ENCODE peak calls at places on chromosomes 2 and 18, in ten cellular contexts. One of them, this sample, is unnamed.

GRCh38 chr18:36809590-36810381 is 19.0 kb downstream of the TPGS2 start:
- DNase-seq in right lobe of liver: no peak
- DNase-seq in ovary: peak
- DNase-seq in testis: peak
- DNase-seq in fibroblast of mammary gland: peak
- DNase-seq in pancreas: peak
- DNase-seq in choroid plexus epithelial cell: peak
- DNase-seq in upper lobe of left lung: no peak
- DNase-seq in bronchial epithelial cell: peak
- DNase-seq in hepatocyte: peak
- DNase-seq in this sample: peak

GRCh38 chr2:19198376-19198775 is 160.0 kb downstream of the OSR1 start:
- DNase-seq in pancreas: no peak
- DNase-seq in upper lobe of left lung: no peak
- DNase-seq in bronchial epithelial cell: no peak
- DNase-seq in hepatocyte: no peak
- DNase-seq in right lobe of liver: no peak
- DNase-seq in choroid plexus epithelial cell: peak
- DNase-seq in testis: peak
- DNase-seq in ovary: no peak
- DNase-seq in fibroblast of mammary gland: peak
- DNase-seq in this sample: no peak

GRCh38 chr2:196592331-196592911 is 47.1 kb upstream of the CCDC150 start:
- DNase-seq in bronchial epithelial cell: no peak
- DNase-seq in ovary: no peak
- DNase-seq in hepatocyte: no peak
- DNase-seq in choroid plexus epithelial cell: peak
- DNase-seq in right lobe of liver: peak
- DNase-seq in fibroblast of mammary gland: peak
- DNase-seq in pancreas: peak
- DNase-seq in upper lobe of left lung: no peak
- DNase-seq in testis: peak
- DNase-seq in this sample: no peak

GRCh38 chr2:240329116-240329665 is 106.3 kb upstream of the GPC1 start:
- DNase-seq in ovary: no peak
- DNase-seq in right lobe of liver: no peak
- DNase-seq in upper lobe of left lung: no peak
- DNase-seq in testis: no peak
- DNase-seq in bronchial epithelial cell: no peak
- DNase-seq in choroid plexus epithelial cell: no peak
- DNase-seq in hepatocyte: no peak
- DNase-seq in fibroblast of mammary gland: no peak
- DNase-seq in pancreas: no peak
- DNase-seq in this sample: no peak

GRCh38 chr2:36433311-36434217 is 78.0 kb downstream of the CRIM1 start:
- DNase-seq in upper lobe of left lung: no peak
- DNase-seq in ovary: peak
- DNase-seq in testis: peak
- DNase-seq in bronchial epithelial cell: peak
- DNase-seq in right lobe of liver: no peak
- DNase-seq in fibroblast of mammary gland: peak
- DNase-seq in hepatocyte: no peak
- DNase-seq in choroid plexus epithelial cell: peak
- DNase-seq in pancreas: no peak
- DNase-seq in this sample: no peak

GRCh38 chr18:58870130-58870529 is 5.5 kb downstream of the ZNF532 start:
- DNase-seq in choroid plexus epithelial cell: peak
- DNase-seq in hepatocyte: no peak
- DNase-seq in pancreas: no peak
- DNase-seq in testis: no peak
- DNase-seq in fibroblast of mammary gland: no peak
- DNase-seq in ovary: no peak
- DNase-seq in bronchial epithelial cell: no peak
- DNase-seq in right lobe of liver: no peak
- DNase-seq in upper lobe of left lung: no peak
- DNase-seq in this sample: no peak

GRCh38 chr2:239555566-239555895 is 154.7 kb upstream of the HDAC4 start:
- DNase-seq in hepatocyte: no peak
- DNase-seq in choroid plexus epithelial cell: no peak
- DNase-seq in fibroblast of mammary gland: peak
- DNase-seq in right lobe of liver: no peak
- DNase-seq in testis: no peak
- DNase-seq in bronchial epithelial cell: no peak
- DNase-seq in upper lobe of left lung: no peak
- DNase-seq in pancreas: no peak
- DNase-seq in ovary: no peak
- DNase-seq in this sample: no peak

GRCh38 chr18:10169064-10169562 is 255.3 kb downstream of the VAPA start:
- DNase-seq in upper lobe of left lung: no peak
- DNase-seq in choroid plexus epithelial cell: peak
- DNase-seq in bronchial epithelial cell: peak
- DNase-seq in ovary: no peak
- DNase-seq in hepatocyte: no peak
- DNase-seq in fibroblast of mammary gland: peak
- DNase-seq in right lobe of liver: no peak
- DNase-seq in pancreas: no peak
- DNase-seq in testis: no peak
- DNase-seq in this sample: no peak

DNA sequence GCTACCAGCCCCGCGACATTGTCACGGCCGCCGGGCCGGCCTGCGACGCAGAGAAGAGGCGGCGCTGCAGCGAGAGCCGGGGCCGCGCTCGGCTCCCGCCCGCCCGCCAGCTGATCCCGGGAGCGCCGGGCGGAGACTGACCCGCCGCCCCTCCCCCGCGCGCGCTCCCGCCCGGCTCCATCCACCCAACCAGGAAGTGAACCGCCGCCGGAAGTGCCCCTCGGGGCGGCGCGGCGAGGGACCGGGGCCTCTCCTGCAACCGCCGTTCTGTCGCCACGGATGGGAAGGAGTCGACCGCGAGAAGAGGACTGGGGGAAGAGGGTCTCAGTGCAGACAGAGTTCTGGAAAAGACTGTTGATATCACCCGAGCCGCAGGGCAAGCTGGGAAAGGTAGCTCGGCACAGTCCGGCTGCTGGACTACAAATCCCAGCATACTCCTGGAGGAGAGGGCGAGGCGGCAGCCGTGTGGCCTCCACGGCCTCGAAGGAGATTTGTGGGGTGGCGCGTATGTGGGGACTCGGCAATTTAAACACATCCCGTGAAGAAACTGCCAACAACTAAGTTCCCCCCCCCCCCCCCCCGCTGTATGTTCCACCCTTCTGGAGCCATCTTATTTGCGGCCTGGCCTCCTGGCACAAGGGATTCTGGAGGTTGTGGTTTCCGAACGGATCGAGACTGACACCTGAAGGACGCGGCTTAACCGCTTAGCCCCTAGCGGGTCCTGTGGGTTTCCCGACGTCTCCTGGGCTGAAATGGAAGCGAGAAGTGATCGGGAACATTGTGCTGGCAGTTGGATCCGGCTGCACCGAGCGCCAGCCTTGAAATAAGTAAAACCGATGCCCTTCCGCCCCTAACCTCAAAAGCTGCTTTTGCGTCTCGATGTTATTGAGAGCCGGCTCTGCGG is at the start of gene AAK1:
- DNase-seq in ovary: peak
- DNase-seq in upper lobe of left lung: peak
- DNase-seq in bronchial epithelial cell: peak
- DNase-seq in right lobe of liver: peak
- DNase-seq in fibroblast of mammary gland: peak
- DNase-seq in pancreas: peak
- DNase-seq in testis: peak
- DNase-seq in hepatocyte: peak
- DNase-seq in choroid plexus epithelial cell: peak
- DNase-seq in this sample: peak
- TF ChIP-seq CTCF in ovary: peak
- TF ChIP-seq CTCF in upper lobe of left lung: peak
- TF ChIP-seq CTCF in bronchial epithelial cell: no peak
- TF ChIP-seq CTCF in right lobe of liver: no peak
- TF ChIP-seq CTCF in fibroblast of mammary gland: no peak
- TF ChIP-seq CTCF in pancreas: no peak
- TF ChIP-seq CTCF in testis: no peak
- TF ChIP-seq CTCF in hepatocyte: no peak
- TF ChIP-seq CTCF in choroid plexus epithelial cell: peak
- TF ChIP-seq CTCF in this sample: no peak

GRCh38 chr2:31082002-31082401 is 56.2 kb downstream of the GALNT14 start:
- DNase-seq in ovary: no peak
- DNase-seq in upper lobe of left lung: no peak
- DNase-seq in testis: no peak
- DNase-seq in bronchial epithelial cell: no peak
- DNase-seq in fibroblast of mammary gland: no peak
- DNase-seq in choroid plexus epithelial cell: no peak
- DNase-seq in pancreas: no peak
- DNase-seq in hepatocyte: no peak
- DNase-seq in right lobe of liver: no peak
- DNase-seq in this sample: no peak

GRCh38 chr2:31080361-31080760 is 57.9 kb downstream of the GALNT14 start:
- DNase-seq in right lobe of liver: no peak
- DNase-seq in choroid plexus epithelial cell: no peak
- DNase-seq in hepatocyte: no peak
- DNase-seq in testis: no peak
- DNase-seq in fibroblast of mammary gland: no peak
- DNase-seq in pancreas: no peak
- DNase-seq in ovary: no peak
- DNase-seq in upper lobe of left lung: no peak
- DNase-seq in bronchial epithelial cell: no peak
- DNase-seq in this sample: no peak

GRCh38 chr2:31081497-31081896 is 56.7 kb downstream of the GALNT14 start:
- DNase-seq in ovary: no peak
- DNase-seq in pancreas: no peak
- DNase-seq in bronchial epithelial cell: peak
- DNase-seq in fibroblast of mammary gland: no peak
- DNase-seq in hepatocyte: no peak
- DNase-seq in choroid plexus epithelial cell: peak
- DNase-seq in upper lobe of left lung: no peak
- DNase-seq in testis: no peak
- DNase-seq in right lobe of liver: no peak
- DNase-seq in this sample: no peak

GRCh38 chr2:31078579-31079105 is 59.6 kb downstream of the GALNT14 start:
- DNase-seq in choroid plexus epithelial cell: no peak
- DNase-seq in hepatocyte: no peak
- DNase-seq in testis: no peak
- DNase-seq in right lobe of liver: no peak
- DNase-seq in pancreas: no peak
- DNase-seq in upper lobe of left lung: no peak
- DNase-seq in bronchial epithelial cell: peak
- DNase-seq in ovary: no peak
- DNase-seq in fibroblast of mammary gland: no peak
- DNase-seq in this sample: no peak

DNA sequence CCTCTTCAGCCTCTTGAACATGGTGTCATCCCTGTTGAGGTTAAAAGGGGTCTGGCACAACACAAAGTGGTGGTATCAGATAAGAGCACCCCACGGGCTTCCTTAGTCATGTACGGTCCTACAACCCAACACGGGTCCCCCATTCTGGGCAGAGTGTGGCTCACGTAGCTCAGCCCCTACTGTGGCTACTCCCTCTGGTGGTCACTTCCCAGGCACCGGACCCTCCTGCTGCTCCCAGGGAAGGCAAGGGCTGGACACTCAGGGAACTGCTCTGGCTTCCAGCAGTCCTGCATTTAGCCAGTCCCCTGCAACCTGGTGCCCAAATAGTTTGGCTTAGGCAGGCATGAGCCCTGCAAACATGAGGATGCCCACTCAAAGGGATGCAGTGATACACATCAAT is 58.6 kb downstream of the GALNT14 start:
- DNase-seq in right lobe of liver: no peak
- DNase-seq in hepatocyte: no peak
- DNase-seq in ovary: no peak
- DNase-seq in upper lobe of left lung: no peak
- DNase-seq in pancreas: no peak
- DNase-seq in fibroblast of mammary gland: no peak
- DNase-seq in choroid plexus epithelial cell: no peak
- DNase-seq in testis: no peak
- DNase-seq in bronchial epithelial cell: no peak
- DNase-seq in this sample: no peak
- TF ChIP-seq CTCF in right lobe of liver: no peak
- TF ChIP-seq CTCF in hepatocyte: peak
- TF ChIP-seq CTCF in ovary: no peak
- TF ChIP-seq CTCF in upper lobe of left lung: no peak
- TF ChIP-seq CTCF in pancreas: no peak
- TF ChIP-seq CTCF in fibroblast of mammary gland: no peak
- TF ChIP-seq CTCF in choroid plexus epithelial cell: peak
- TF ChIP-seq CTCF in testis: no peak
- TF ChIP-seq CTCF in bronchial epithelial cell: peak
- TF ChIP-seq CTCF in this sample: no peak

GRCh38 chr2:10028988-10029874 is 14.1 kb upstream of the KLF11 start:
- DNase-seq in bronchial epithelial cell: no peak
- DNase-seq in pancreas: no peak
- DNase-seq in ovary: no peak
- DNase-seq in choroid plexus epithelial cell: peak
- DNase-seq in hepatocyte: peak
- DNase-seq in right lobe of liver: peak
- DNase-seq in fibroblast of mammary gland: no peak
- DNase-seq in testis: no peak
- DNase-seq in upper lobe of left lung: peak
- DNase-seq in this sample: peak

GRCh38 chr2:10026940-10027569 is 16.3 kb upstream of the KLF11 start:
- DNase-seq in hepatocyte: no peak
- DNase-seq in bronchial epithelial cell: no peak
- DNase-seq in ovary: no peak
- DNase-seq in testis: no peak
- DNase-seq in choroid plexus epithelial cell: no peak
- DNase-seq in fibroblast of mammary gland: no peak
- DNase-seq in upper lobe of left lung: no peak
- DNase-seq in right lobe of liver: no peak
- DNase-seq in pancreas: no peak
- DNase-seq in this sample: no peak

GRCh38 chr2:10027931-10028330 is 15.4 kb upstream of the KLF11 start:
- DNase-seq in ovary: no peak
- DNase-seq in choroid plexus epithelial cell: no peak
- DNase-seq in upper lobe of left lung: no peak
- DNase-seq in fibroblast of mammary gland: no peak
- DNase-seq in right lobe of liver: no peak
- DNase-seq in testis: no peak
- DNase-seq in bronchial epithelial cell: no peak
- DNase-seq in pancreas: no peak
- DNase-seq in hepatocyte: no peak
- DNase-seq in this sample: no peak

GRCh38 chr2:10029875-10030223 is 13.5 kb upstream of the KLF11 start:
- DNase-seq in testis: no peak
- DNase-seq in upper lobe of left lung: no peak
- DNase-seq in hepatocyte: no peak
- DNase-seq in choroid plexus epithelial cell: no peak
- DNase-seq in right lobe of liver: no peak
- DNase-seq in fibroblast of mammary gland: no peak
- DNase-seq in pancreas: no peak
- DNase-seq in ovary: no peak
- DNase-seq in bronchial epithelial cell: no peak
- DNase-seq in this sample: no peak

GRCh38 chr2:10028407-10028987 is 14.9 kb upstream of the KLF11 start:
- DNase-seq in pancreas: no peak
- DNase-seq in choroid plexus epithelial cell: no peak
- DNase-seq in ovary: no peak
- DNase-seq in right lobe of liver: peak
- DNase-seq in hepatocyte: no peak
- DNase-seq in upper lobe of left lung: no peak
- DNase-seq in testis: no peak
- DNase-seq in bronchial epithelial cell: no peak
- DNase-seq in fibroblast of mammary gland: no peak
- DNase-seq in this sample: no peak
- TF ChIP-seq CTCF in pancreas: no peak
- TF ChIP-seq CTCF in choroid plexus epithelial cell: peak
- TF ChIP-seq CTCF in ovary: no peak
- TF ChIP-seq CTCF in right lobe of liver: no peak
- TF ChIP-seq CTCF in hepatocyte: no peak
- TF ChIP-seq CTCF in upper lobe of left lung: no peak
- TF ChIP-seq CTCF in testis: no peak
- TF ChIP-seq CTCF in bronchial epithelial cell: no peak
- TF ChIP-seq CTCF in fibroblast of mammary gland: no peak
- TF ChIP-seq CTCF in this sample: peak

GRCh38 chr2:209322041-209322440 is 101.8 kb upstream of the MAP2 start:
- DNase-seq in fibroblast of mammary gland: no peak
- DNase-seq in hepatocyte: no peak
- DNase-seq in ovary: no peak
- DNase-seq in testis: no peak
- DNase-seq in pancreas: no peak
- DNase-seq in right lobe of liver: no peak
- DNase-seq in choroid plexus epithelial cell: peak
- DNase-seq in bronchial epithelial cell: no peak
- DNase-seq in upper lobe of left lung: no peak
- DNase-seq in this sample: no peak
- TF ChIP-seq CTCF in fibroblast of mammary gland: no peak
- TF ChIP-seq CTCF in hepatocyte: peak
- TF ChIP-seq CTCF in ovary: no peak
- TF ChIP-seq CTCF in testis: no peak
- TF ChIP-seq CTCF in pancreas: no peak
- TF ChIP-seq CTCF in right lobe of liver: no peak
- TF ChIP-seq CTCF in choroid plexus epithelial cell: peak
- TF ChIP-seq CTCF in bronchial epithelial cell: no peak
- TF ChIP-seq CTCF in upper lobe of left lung: no peak
- TF ChIP-seq CTCF in this sample: no peak